ENCODE peak calls at places on chromosomes 5 and 9, in ten cellular contexts. One of them, this sample, is unnamed.
A peak's percentile ranks its signal among the peaks of the same experiment; 100 is the strongest.

GRCh38 chr5:135208555-135209494 is 174.8 kb upstream of the PITX1 start:
- DNase-seq in iPS-NIHi11: no peak
- DNase-seq in IMR-90: peak; percentile 98
- DNase-seq in activated CD4-positive, alpha-beta T cell treated with anti-CD3 and anti-CD28 coated beads, Interleukin-2, amount 10 ng/mL, durations not matched to agents 7 days and 5 days: no peak
- DNase-seq in upper lobe of left lung: no peak
- DNase-seq in activated CD8-positive, alpha-beta T cell treated with anti-CD3 and anti-CD28 coated beads, Interleukin-2, amount 10 ng/mL, durations not matched to agents 7 days and 5 days: no peak
- DNase-seq in cardiac septum: no peak
- DNase-seq in Calu3: peak; percentile 68
- DNase-seq in activated T-helper 1 cell treated with anti-CD3 and anti-CD28 coated beads, Interleukin-2, amount 50 U/mL, for 16 hours: no peak
- DNase-seq in activated effector memory CD4-positive, alpha-beta T cell treated with anti-CD3 and anti-CD28 coated beads, Interleukin-2, amount 50 U/mL, for 16 hours: peak; percentile 44
- DNase-seq in this sample: peak; percentile 38

GRCh38 chr9:615756-616155 is 225.7 kb upstream of the DMRT1 start:
- DNase-seq in iPS-NIHi11: no peak
- DNase-seq in IMR-90: no peak
- DNase-seq in activated CD4-positive, alpha-beta T cell treated with anti-CD3 and anti-CD28 coated beads, Interleukin-2, amount 10 ng/mL, durations not matched to agents 7 days and 5 days: no peak
- DNase-seq in upper lobe of left lung: no peak
- DNase-seq in activated CD8-positive, alpha-beta T cell treated with anti-CD3 and anti-CD28 coated beads, Interleukin-2, amount 10 ng/mL, durations not matched to agents 7 days and 5 days: no peak
- DNase-seq in cardiac septum: no peak
- DNase-seq in Calu3: no peak
- DNase-seq in activated T-helper 1 cell treated with anti-CD3 and anti-CD28 coated beads, Interleukin-2, amount 50 U/mL, for 16 hours: no peak
- DNase-seq in activated effector memory CD4-positive, alpha-beta T cell treated with anti-CD3 and anti-CD28 coated beads, Interleukin-2, amount 50 U/mL, for 16 hours: no peak
- DNase-seq in this sample: no peak

GRCh38 chr5:107893642-107894041 is 222.9 kb upstream of the EFNA5 start:
- DNase-seq in iPS-NIHi11: no peak
- DNase-seq in IMR-90: peak; percentile 32
- DNase-seq in activated CD4-positive, alpha-beta T cell treated with anti-CD3 and anti-CD28 coated beads, Interleukin-2, amount 10 ng/mL, durations not matched to agents 7 days and 5 days: no peak
- DNase-seq in upper lobe of left lung: no peak
- DNase-seq in activated CD8-positive, alpha-beta T cell treated with anti-CD3 and anti-CD28 coated beads, Interleukin-2, amount 10 ng/mL, durations not matched to agents 7 days and 5 days: no peak
- DNase-seq in cardiac septum: no peak
- DNase-seq in Calu3: peak; percentile 38
- DNase-seq in activated T-helper 1 cell treated with anti-CD3 and anti-CD28 coated beads, Interleukin-2, amount 50 U/mL, for 16 hours: no peak
- DNase-seq in activated effector memory CD4-positive, alpha-beta T cell treated with anti-CD3 and anti-CD28 coated beads, Interleukin-2, amount 50 U/mL, for 16 hours: no peak
- DNase-seq in this sample: peak; percentile 41

GRCh38 chr5:75640395-75640794 is 29.1 kb downstream of the ANKDD1B start:
- DNase-seq in iPS-NIHi11: no peak
- DNase-seq in IMR-90: peak; percentile 78
- DNase-seq in activated CD4-positive, alpha-beta T cell treated with anti-CD3 and anti-CD28 coated beads, Interleukin-2, amount 10 ng/mL, durations not matched to agents 7 days and 5 days: no peak
- DNase-seq in upper lobe of left lung: no peak
- DNase-seq in activated CD8-positive, alpha-beta T cell treated with anti-CD3 and anti-CD28 coated beads, Interleukin-2, amount 10 ng/mL, durations not matched to agents 7 days and 5 days: no peak
- DNase-seq in cardiac septum: no peak
- DNase-seq in Calu3: no peak
- DNase-seq in activated T-helper 1 cell treated with anti-CD3 and anti-CD28 coated beads, Interleukin-2, amount 50 U/mL, for 16 hours: no peak
- DNase-seq in activated effector memory CD4-positive, alpha-beta T cell treated with anti-CD3 and anti-CD28 coated beads, Interleukin-2, amount 50 U/mL, for 16 hours: no peak
- DNase-seq in this sample: no peak

GRCh38 chr9:87891754-87892153 is 9.1 kb downstream of the SPATA31E1 start:
- DNase-seq in iPS-NIHi11: no peak
- DNase-seq in IMR-90: peak; percentile 55
- DNase-seq in activated CD4-positive, alpha-beta T cell treated with anti-CD3 and anti-CD28 coated beads, Interleukin-2, amount 10 ng/mL, durations not matched to agents 7 days and 5 days: no peak
- DNase-seq in upper lobe of left lung: no peak
- DNase-seq in activated CD8-positive, alpha-beta T cell treated with anti-CD3 and anti-CD28 coated beads, Interleukin-2, amount 10 ng/mL, durations not matched to agents 7 days and 5 days: no peak
- DNase-seq in cardiac septum: no peak
- DNase-seq in Calu3: no peak
- DNase-seq in activated T-helper 1 cell treated with anti-CD3 and anti-CD28 coated beads, Interleukin-2, amount 50 U/mL, for 16 hours: no peak
- DNase-seq in activated effector memory CD4-positive, alpha-beta T cell treated with anti-CD3 and anti-CD28 coated beads, Interleukin-2, amount 50 U/mL, for 16 hours: no peak
- DNase-seq in this sample: no peak

GRCh38 chr5:115831163-115831768 is 10.1 kb downstream of the ATG12 start:
- DNase-seq in iPS-NIHi11: peak; percentile 53
- DNase-seq in IMR-90: peak; percentile 49
- DNase-seq in activated CD4-positive, alpha-beta T cell treated with anti-CD3 and anti-CD28 coated beads, Interleukin-2, amount 10 ng/mL, durations not matched to agents 7 days and 5 days: peak; percentile 41
- DNase-seq in upper lobe of left lung: no peak
- DNase-seq in activated CD8-positive, alpha-beta T cell treated with anti-CD3 and anti-CD28 coated beads, Interleukin-2, amount 10 ng/mL, durations not matched to agents 7 days and 5 days: peak; percentile 46
- DNase-seq in cardiac septum: no peak
- DNase-seq in Calu3: peak; percentile 46
- DNase-seq in activated T-helper 1 cell treated with anti-CD3 and anti-CD28 coated beads, Interleukin-2, amount 50 U/mL, for 16 hours: no peak
- DNase-seq in activated effector memory CD4-positive, alpha-beta T cell treated with anti-CD3 and anti-CD28 coated beads, Interleukin-2, amount 50 U/mL, for 16 hours: peak; percentile 69
- DNase-seq in this sample: peak; percentile 22

GRCh38 chr9:136798708-136799078 is 2.6 kb downstream of the CCDC183 start:
- DNase-seq in iPS-NIHi11: no peak
- DNase-seq in IMR-90: no peak
- DNase-seq in activated CD4-positive, alpha-beta T cell treated with anti-CD3 and anti-CD28 coated beads, Interleukin-2, amount 10 ng/mL, durations not matched to agents 7 days and 5 days: no peak
- DNase-seq in upper lobe of left lung: no peak
- DNase-seq in activated CD8-positive, alpha-beta T cell treated with anti-CD3 and anti-CD28 coated beads, Interleukin-2, amount 10 ng/mL, durations not matched to agents 7 days and 5 days: no peak
- DNase-seq in cardiac septum: no peak
- DNase-seq in Calu3: no peak
- DNase-seq in activated T-helper 1 cell treated with anti-CD3 and anti-CD28 coated beads, Interleukin-2, amount 50 U/mL, for 16 hours: no peak
- DNase-seq in activated effector memory CD4-positive, alpha-beta T cell treated with anti-CD3 and anti-CD28 coated beads, Interleukin-2, amount 50 U/mL, for 16 hours: no peak
- DNase-seq in this sample: no peak

GRCh38 chr9:133894377-133895321 is 97.5 kb downstream of the VAV2 start:
- DNase-seq in iPS-NIHi11: no peak
- DNase-seq in IMR-90: no peak
- DNase-seq in activated CD4-positive, alpha-beta T cell treated with anti-CD3 and anti-CD28 coated beads, Interleukin-2, amount 10 ng/mL, durations not matched to agents 7 days and 5 days: no peak
- DNase-seq in upper lobe of left lung: no peak
- DNase-seq in activated CD8-positive, alpha-beta T cell treated with anti-CD3 and anti-CD28 coated beads, Interleukin-2, amount 10 ng/mL, durations not matched to agents 7 days and 5 days: no peak
- DNase-seq in cardiac septum: no peak
- DNase-seq in Calu3: no peak
- DNase-seq in activated T-helper 1 cell treated with anti-CD3 and anti-CD28 coated beads, Interleukin-2, amount 50 U/mL, for 16 hours: no peak
- DNase-seq in activated effector memory CD4-positive, alpha-beta T cell treated with anti-CD3 and anti-CD28 coated beads, Interleukin-2, amount 50 U/mL, for 16 hours: no peak
- DNase-seq in this sample: no peak

GRCh38 chr5:72468606-72469005 is 38.6 kb downstream of the ZNF366 start:
- DNase-seq in iPS-NIHi11: no peak
- DNase-seq in IMR-90: no peak
- DNase-seq in activated CD4-positive, alpha-beta T cell treated with anti-CD3 and anti-CD28 coated beads, Interleukin-2, amount 10 ng/mL, durations not matched to agents 7 days and 5 days: no peak
- DNase-seq in upper lobe of left lung: no peak
- DNase-seq in activated CD8-positive, alpha-beta T cell treated with anti-CD3 and anti-CD28 coated beads, Interleukin-2, amount 10 ng/mL, durations not matched to agents 7 days and 5 days: no peak
- DNase-seq in cardiac septum: no peak
- DNase-seq in Calu3: no peak
- DNase-seq in activated T-helper 1 cell treated with anti-CD3 and anti-CD28 coated beads, Interleukin-2, amount 50 U/mL, for 16 hours: no peak
- DNase-seq in activated effector memory CD4-positive, alpha-beta T cell treated with anti-CD3 and anti-CD28 coated beads, Interleukin-2, amount 50 U/mL, for 16 hours: no peak
- DNase-seq in this sample: peak; percentile 84

GRCh38 chr9:118595719-118596305 is 773.4 kb downstream of the BRINP1 start:
- DNase-seq in iPS-NIHi11: peak; percentile 41
- DNase-seq in IMR-90: no peak
- DNase-seq in activated CD4-positive, alpha-beta T cell treated with anti-CD3 and anti-CD28 coated beads, Interleukin-2, amount 10 ng/mL, durations not matched to agents 7 days and 5 days: no peak
- DNase-seq in upper lobe of left lung: no peak
- DNase-seq in activated CD8-positive, alpha-beta T cell treated with anti-CD3 and anti-CD28 coated beads, Interleukin-2, amount 10 ng/mL, durations not matched to agents 7 days and 5 days: no peak
- DNase-seq in cardiac septum: no peak
- DNase-seq in Calu3: peak; percentile 0
- DNase-seq in activated T-helper 1 cell treated with anti-CD3 and anti-CD28 coated beads, Interleukin-2, amount 50 U/mL, for 16 hours: no peak
- DNase-seq in activated effector memory CD4-positive, alpha-beta T cell treated with anti-CD3 and anti-CD28 coated beads, Interleukin-2, amount 50 U/mL, for 16 hours: no peak
- DNase-seq in this sample: no peak

GRCh38 chr5:56816546-56817081 is 1.3 kb downstream of the MAP3K1 start:
- DNase-seq in iPS-NIHi11: peak; percentile 65
- DNase-seq in IMR-90: peak; percentile 54
- DNase-seq in activated CD4-positive, alpha-beta T cell treated with anti-CD3 and anti-CD28 coated beads, Interleukin-2, amount 10 ng/mL, durations not matched to agents 7 days and 5 days: peak; percentile 78
- DNase-seq in upper lobe of left lung: peak; percentile 92
- DNase-seq in activated CD8-positive, alpha-beta T cell treated with anti-CD3 and anti-CD28 coated beads, Interleukin-2, amount 10 ng/mL, durations not matched to agents 7 days and 5 days: peak; percentile 79
- DNase-seq in cardiac septum: peak; percentile 87
- DNase-seq in Calu3: peak; percentile 42
- DNase-seq in activated T-helper 1 cell treated with anti-CD3 and anti-CD28 coated beads, Interleukin-2, amount 50 U/mL, for 16 hours: peak; percentile 48
- DNase-seq in activated effector memory CD4-positive, alpha-beta T cell treated with anti-CD3 and anti-CD28 coated beads, Interleukin-2, amount 50 U/mL, for 16 hours: peak; percentile 87
- DNase-seq in this sample: peak; percentile 73

GRCh38 chr5:125276121-125276520 is 529.7 kb upstream of the ZNF608 start:
- DNase-seq in iPS-NIHi11: no peak
- DNase-seq in IMR-90: no peak
- DNase-seq in activated CD4-positive, alpha-beta T cell treated with anti-CD3 and anti-CD28 coated beads, Interleukin-2, amount 10 ng/mL, durations not matched to agents 7 days and 5 days: no peak
- DNase-seq in upper lobe of left lung: no peak
- DNase-seq in activated CD8-positive, alpha-beta T cell treated with anti-CD3 and anti-CD28 coated beads, Interleukin-2, amount 10 ng/mL, durations not matched to agents 7 days and 5 days: no peak
- DNase-seq in cardiac septum: no peak
- DNase-seq in Calu3: no peak
- DNase-seq in activated T-helper 1 cell treated with anti-CD3 and anti-CD28 coated beads, Interleukin-2, amount 50 U/mL, for 16 hours: no peak
- DNase-seq in activated effector memory CD4-positive, alpha-beta T cell treated with anti-CD3 and anti-CD28 coated beads, Interleukin-2, amount 50 U/mL, for 16 hours: no peak
- DNase-seq in this sample: no peak

GRCh38 chr9:78032599-78033457 is 1.2 kb upstream of the GNAQ start:
- DNase-seq in iPS-NIHi11: no peak
- DNase-seq in IMR-90: no peak
- DNase-seq in activated CD4-positive, alpha-beta T cell treated with anti-CD3 and anti-CD28 coated beads, Interleukin-2, amount 10 ng/mL, durations not matched to agents 7 days and 5 days: peak; percentile 29
- DNase-seq in upper lobe of left lung: no peak
- DNase-seq in activated CD8-positive, alpha-beta T cell treated with anti-CD3 and anti-CD28 coated beads, Interleukin-2, amount 10 ng/mL, durations not matched to agents 7 days and 5 days: no peak
- DNase-seq in cardiac septum: no peak
- DNase-seq in Calu3: no peak
- DNase-seq in activated T-helper 1 cell treated with anti-CD3 and anti-CD28 coated beads, Interleukin-2, amount 50 U/mL, for 16 hours: no peak
- DNase-seq in activated effector memory CD4-positive, alpha-beta T cell treated with anti-CD3 and anti-CD28 coated beads, Interleukin-2, amount 50 U/mL, for 16 hours: no peak
- DNase-seq in this sample: peak; percentile 61

GRCh38 chr5:99141534-99142135 is 212.8 kb upstream of the CHD1 start:
- DNase-seq in iPS-NIHi11: no peak
- DNase-seq in IMR-90: no peak
- DNase-seq in activated CD4-positive, alpha-beta T cell treated with anti-CD3 and anti-CD28 coated beads, Interleukin-2, amount 10 ng/mL, durations not matched to agents 7 days and 5 days: no peak
- DNase-seq in upper lobe of left lung: no peak
- DNase-seq in activated CD8-positive, alpha-beta T cell treated with anti-CD3 and anti-CD28 coated beads, Interleukin-2, amount 10 ng/mL, durations not matched to agents 7 days and 5 days: no peak
- DNase-seq in cardiac septum: no peak
- DNase-seq in Calu3: no peak
- DNase-seq in activated T-helper 1 cell treated with anti-CD3 and anti-CD28 coated beads, Interleukin-2, amount 50 U/mL, for 16 hours: no peak
- DNase-seq in activated effector memory CD4-positive, alpha-beta T cell treated with anti-CD3 and anti-CD28 coated beads, Interleukin-2, amount 50 U/mL, for 16 hours: no peak
- DNase-seq in this sample: no peak

GRCh38 chr5:23428705-23429104 is 78.7 kb upstream of the PRDM9 start:
- DNase-seq in iPS-NIHi11: no peak
- DNase-seq in IMR-90: no peak
- DNase-seq in activated CD4-positive, alpha-beta T cell treated with anti-CD3 and anti-CD28 coated beads, Interleukin-2, amount 10 ng/mL, durations not matched to agents 7 days and 5 days: no peak
- DNase-seq in upper lobe of left lung: no peak
- DNase-seq in activated CD8-positive, alpha-beta T cell treated with anti-CD3 and anti-CD28 coated beads, Interleukin-2, amount 10 ng/mL, durations not matched to agents 7 days and 5 days: no peak
- DNase-seq in cardiac septum: no peak
- DNase-seq in Calu3: no peak
- DNase-seq in activated T-helper 1 cell treated with anti-CD3 and anti-CD28 coated beads, Interleukin-2, amount 50 U/mL, for 16 hours: no peak
- DNase-seq in activated effector memory CD4-positive, alpha-beta T cell treated with anti-CD3 and anti-CD28 coated beads, Interleukin-2, amount 50 U/mL, for 16 hours: no peak
- DNase-seq in this sample: no peak

GRCh38 chr5:72767289-72768010 is 49.0 kb upstream of the TNPO1 start:
- DNase-seq in iPS-NIHi11: no peak
- DNase-seq in IMR-90: no peak
- DNase-seq in activated CD4-positive, alpha-beta T cell treated with anti-CD3 and anti-CD28 coated beads, Interleukin-2, amount 10 ng/mL, durations not matched to agents 7 days and 5 days: no peak
- DNase-seq in upper lobe of left lung: no peak
- DNase-seq in activated CD8-positive, alpha-beta T cell treated with anti-CD3 and anti-CD28 coated beads, Interleukin-2, amount 10 ng/mL, durations not matched to agents 7 days and 5 days: no peak
- DNase-seq in cardiac septum: no peak
- DNase-seq in Calu3: no peak
- DNase-seq in activated T-helper 1 cell treated with anti-CD3 and anti-CD28 coated beads, Interleukin-2, amount 50 U/mL, for 16 hours: no peak
- DNase-seq in activated effector memory CD4-positive, alpha-beta T cell treated with anti-CD3 and anti-CD28 coated beads, Interleukin-2, amount 50 U/mL, for 16 hours: no peak
- DNase-seq in this sample: no peak

GRCh38 chr5:142320851-142321560 is 3.8 kb downstream of the SPRY4 start:
- DNase-seq in iPS-NIHi11: no peak
- DNase-seq in IMR-90: peak; percentile 47
- DNase-seq in activated CD4-positive, alpha-beta T cell treated with anti-CD3 and anti-CD28 coated beads, Interleukin-2, amount 10 ng/mL, durations not matched to agents 7 days and 5 days: no peak
- DNase-seq in upper lobe of left lung: no peak
- DNase-seq in activated CD8-positive, alpha-beta T cell treated with anti-CD3 and anti-CD28 coated beads, Interleukin-2, amount 10 ng/mL, durations not matched to agents 7 days and 5 days: no peak
- DNase-seq in cardiac septum: peak; percentile 70
- DNase-seq in Calu3: no peak
- DNase-seq in activated T-helper 1 cell treated with anti-CD3 and anti-CD28 coated beads, Interleukin-2, amount 50 U/mL, for 16 hours: no peak
- DNase-seq in activated effector memory CD4-positive, alpha-beta T cell treated with anti-CD3 and anti-CD28 coated beads, Interleukin-2, amount 50 U/mL, for 16 hours: no peak
- DNase-seq in this sample: peak; percentile 14

GRCh38 chr5:55994502-55994997 is at the start of gene IL6ST:
- DNase-seq in iPS-NIHi11: peak; percentile 82
- DNase-seq in IMR-90: peak; percentile 93
- DNase-seq in activated CD4-positive, alpha-beta T cell treated with anti-CD3 and anti-CD28 coated beads, Interleukin-2, amount 10 ng/mL, durations not matched to agents 7 days and 5 days: peak; percentile 62
- DNase-seq in upper lobe of left lung: no peak
- DNase-seq in activated CD8-positive, alpha-beta T cell treated with anti-CD3 and anti-CD28 coated beads, Interleukin-2, amount 10 ng/mL, durations not matched to agents 7 days and 5 days: peak; percentile 65
- DNase-seq in cardiac septum: peak; percentile 86
- DNase-seq in Calu3: peak; percentile 67
- DNase-seq in activated T-helper 1 cell treated with anti-CD3 and anti-CD28 coated beads, Interleukin-2, amount 50 U/mL, for 16 hours: no peak
- DNase-seq in activated effector memory CD4-positive, alpha-beta T cell treated with anti-CD3 and anti-CD28 coated beads, Interleukin-2, amount 50 U/mL, for 16 hours: peak; percentile 81
- DNase-seq in this sample: no peak

GRCh38 chr5:39675676-39676075 is 250.9 kb upstream of the DAB2 start:
- DNase-seq in iPS-NIHi11: no peak
- DNase-seq in IMR-90: no peak
- DNase-seq in activated CD4-positive, alpha-beta T cell treated with anti-CD3 and anti-CD28 coated beads, Interleukin-2, amount 10 ng/mL, durations not matched to agents 7 days and 5 days: no peak
- DNase-seq in upper lobe of left lung: no peak
- DNase-seq in activated CD8-positive, alpha-beta T cell treated with anti-CD3 and anti-CD28 coated beads, Interleukin-2, amount 10 ng/mL, durations not matched to agents 7 days and 5 days: no peak
- DNase-seq in cardiac septum: no peak
- DNase-seq in Calu3: no peak
- DNase-seq in activated T-helper 1 cell treated with anti-CD3 and anti-CD28 coated beads, Interleukin-2, amount 50 U/mL, for 16 hours: no peak
- DNase-seq in activated effector memory CD4-positive, alpha-beta T cell treated with anti-CD3 and anti-CD28 coated beads, Interleukin-2, amount 50 U/mL, for 16 hours: no peak
- DNase-seq in this sample: no peak

GRCh38 chr9:127846451-127847154 is 7.9 kb downstream of the ENG start:
- DNase-seq in iPS-NIHi11: no peak
- DNase-seq in IMR-90: no peak
- DNase-seq in activated CD4-positive, alpha-beta T cell treated with anti-CD3 and anti-CD28 coated beads, Interleukin-2, amount 10 ng/mL, durations not matched to agents 7 days and 5 days: no peak
- DNase-seq in upper lobe of left lung: peak; percentile 82
- DNase-seq in activated CD8-positive, alpha-beta T cell treated with anti-CD3 and anti-CD28 coated beads, Interleukin-2, amount 10 ng/mL, durations not matched to agents 7 days and 5 days: no peak
- DNase-seq in cardiac septum: no peak
- DNase-seq in Calu3: no peak
- DNase-seq in activated T-helper 1 cell treated with anti-CD3 and anti-CD28 coated beads, Interleukin-2, amount 50 U/mL, for 16 hours: no peak
- DNase-seq in activated effector memory CD4-positive, alpha-beta T cell treated with anti-CD3 and anti-CD28 coated beads, Interleukin-2, amount 50 U/mL, for 16 hours: no peak
- DNase-seq in this sample: no peak

GRCh38 chr5:168239325-168239724 is 52.1 kb upstream of the WWC1 start:
- DNase-seq in iPS-NIHi11: peak; percentile 50
- DNase-seq in IMR-90: no peak
- DNase-seq in activated CD4-positive, alpha-beta T cell treated with anti-CD3 and anti-CD28 coated beads, Interleukin-2, amount 10 ng/mL, durations not matched to agents 7 days and 5 days: no peak
- DNase-seq in upper lobe of left lung: no peak
- DNase-seq in activated CD8-positive, alpha-beta T cell treated with anti-CD3 and anti-CD28 coated beads, Interleukin-2, amount 10 ng/mL, durations not matched to agents 7 days and 5 days: no peak
- DNase-seq in cardiac septum: no peak
- DNase-seq in Calu3: no peak
- DNase-seq in activated T-helper 1 cell treated with anti-CD3 and anti-CD28 coated beads, Interleukin-2, amount 50 U/mL, for 16 hours: no peak
- DNase-seq in activated effector memory CD4-positive, alpha-beta T cell treated with anti-CD3 and anti-CD28 coated beads, Interleukin-2, amount 50 U/mL, for 16 hours: no peak
- DNase-seq in this sample: no peak

GRCh38 chr5:19950897-19951296 is 37.1 kb downstream of the CDH18 start:
- DNase-seq in iPS-NIHi11: no peak
- DNase-seq in IMR-90: no peak
- DNase-seq in activated CD4-positive, alpha-beta T cell treated with anti-CD3 and anti-CD28 coated beads, Interleukin-2, amount 10 ng/mL, durations not matched to agents 7 days and 5 days: no peak
- DNase-seq in upper lobe of left lung: no peak
- DNase-seq in activated CD8-positive, alpha-beta T cell treated with anti-CD3 and anti-CD28 coated beads, Interleukin-2, amount 10 ng/mL, durations not matched to agents 7 days and 5 days: no peak
- DNase-seq in cardiac septum: no peak
- DNase-seq in Calu3: no peak
- DNase-seq in activated T-helper 1 cell treated with anti-CD3 and anti-CD28 coated beads, Interleukin-2, amount 50 U/mL, for 16 hours: no peak
- DNase-seq in activated effector memory CD4-positive, alpha-beta T cell treated with anti-CD3 and anti-CD28 coated beads, Interleukin-2, amount 50 U/mL, for 16 hours: no peak
- DNase-seq in this sample: no peak

GRCh38 chr9:126791406-126792230 is 13.2 kb upstream of the ZBTB43 start:
- DNase-seq in iPS-NIHi11: no peak
- DNase-seq in IMR-90: peak; percentile 76
- DNase-seq in activated CD4-positive, alpha-beta T cell treated with anti-CD3 and anti-CD28 coated beads, Interleukin-2, amount 10 ng/mL, durations not matched to agents 7 days and 5 days: no peak
- DNase-seq in upper lobe of left lung: no peak
- DNase-seq in activated CD8-positive, alpha-beta T cell treated with anti-CD3 and anti-CD28 coated beads, Interleukin-2, amount 10 ng/mL, durations not matched to agents 7 days and 5 days: no peak
- DNase-seq in cardiac septum: no peak
- DNase-seq in Calu3: no peak
- DNase-seq in activated T-helper 1 cell treated with anti-CD3 and anti-CD28 coated beads, Interleukin-2, amount 50 U/mL, for 16 hours: no peak
- DNase-seq in activated effector memory CD4-positive, alpha-beta T cell treated with anti-CD3 and anti-CD28 coated beads, Interleukin-2, amount 50 U/mL, for 16 hours: no peak
- DNase-seq in this sample: no peak

GRCh38 chr5:181158869-181159268 is 11.5 kb downstream of the OR2V2 start:
- DNase-seq in iPS-NIHi11: no peak
- DNase-seq in IMR-90: no peak
- DNase-seq in activated CD4-positive, alpha-beta T cell treated with anti-CD3 and anti-CD28 coated beads, Interleukin-2, amount 10 ng/mL, durations not matched to agents 7 days and 5 days: no peak
- DNase-seq in upper lobe of left lung: no peak
- DNase-seq in activated CD8-positive, alpha-beta T cell treated with anti-CD3 and anti-CD28 coated beads, Interleukin-2, amount 10 ng/mL, durations not matched to agents 7 days and 5 days: no peak
- DNase-seq in cardiac septum: no peak
- DNase-seq in Calu3: no peak
- DNase-seq in activated T-helper 1 cell treated with anti-CD3 and anti-CD28 coated beads, Interleukin-2, amount 50 U/mL, for 16 hours: no peak
- DNase-seq in activated effector memory CD4-positive, alpha-beta T cell treated with anti-CD3 and anti-CD28 coated beads, Interleukin-2, amount 50 U/mL, for 16 hours: no peak
- DNase-seq in this sample: no peak

GRCh38 chr5:66633754-66634153 is 37.6 kb downstream of the MAST4 start:
- DNase-seq in iPS-NIHi11: peak; percentile 29
- DNase-seq in IMR-90: no peak
- DNase-seq in activated CD4-positive, alpha-beta T cell treated with anti-CD3 and anti-CD28 coated beads, Interleukin-2, amount 10 ng/mL, durations not matched to agents 7 days and 5 days: no peak
- DNase-seq in upper lobe of left lung: no peak
- DNase-seq in activated CD8-positive, alpha-beta T cell treated with anti-CD3 and anti-CD28 coated beads, Interleukin-2, amount 10 ng/mL, durations not matched to agents 7 days and 5 days: no peak
- DNase-seq in cardiac septum: no peak
- DNase-seq in Calu3: no peak
- DNase-seq in activated T-helper 1 cell treated with anti-CD3 and anti-CD28 coated beads, Interleukin-2, amount 50 U/mL, for 16 hours: no peak
- DNase-seq in activated effector memory CD4-positive, alpha-beta T cell treated with anti-CD3 and anti-CD28 coated beads, Interleukin-2, amount 50 U/mL, for 16 hours: no peak
- DNase-seq in this sample: no peak

GRCh38 chr5:130066644-130067043 is 162.4 kb downstream of the CHSY3 start:
- DNase-seq in iPS-NIHi11: no peak
- DNase-seq in IMR-90: no peak
- DNase-seq in activated CD4-positive, alpha-beta T cell treated with anti-CD3 and anti-CD28 coated beads, Interleukin-2, amount 10 ng/mL, durations not matched to agents 7 days and 5 days: no peak
- DNase-seq in upper lobe of left lung: no peak
- DNase-seq in activated CD8-positive, alpha-beta T cell treated with anti-CD3 and anti-CD28 coated beads, Interleukin-2, amount 10 ng/mL, durations not matched to agents 7 days and 5 days: no peak
- DNase-seq in cardiac septum: no peak
- DNase-seq in Calu3: no peak
- DNase-seq in activated T-helper 1 cell treated with anti-CD3 and anti-CD28 coated beads, Interleukin-2, amount 50 U/mL, for 16 hours: no peak
- DNase-seq in activated effector memory CD4-positive, alpha-beta T cell treated with anti-CD3 and anti-CD28 coated beads, Interleukin-2, amount 50 U/mL, for 16 hours: no peak
- DNase-seq in this sample: no peak

GRCh38 chr5:154862766-154863165 is 4.3 kb downstream of the CNOT8 start:
- DNase-seq in iPS-NIHi11: no peak
- DNase-seq in IMR-90: no peak
- DNase-seq in activated CD4-positive, alpha-beta T cell treated with anti-CD3 and anti-CD28 coated beads, Interleukin-2, amount 10 ng/mL, durations not matched to agents 7 days and 5 days: no peak
- DNase-seq in upper lobe of left lung: no peak
- DNase-seq in activated CD8-positive, alpha-beta T cell treated with anti-CD3 and anti-CD28 coated beads, Interleukin-2, amount 10 ng/mL, durations not matched to agents 7 days and 5 days: no peak
- DNase-seq in cardiac septum: no peak
- DNase-seq in Calu3: no peak
- DNase-seq in activated T-helper 1 cell treated with anti-CD3 and anti-CD28 coated beads, Interleukin-2, amount 50 U/mL, for 16 hours: no peak
- DNase-seq in activated effector memory CD4-positive, alpha-beta T cell treated with anti-CD3 and anti-CD28 coated beads, Interleukin-2, amount 50 U/mL, for 16 hours: no peak
- DNase-seq in this sample: no peak

GRCh38 chr9:70020217-70020616 is 23.4 kb upstream of the MAMDC2 start:
- DNase-seq in iPS-NIHi11: no peak
- DNase-seq in IMR-90: no peak
- DNase-seq in activated CD4-positive, alpha-beta T cell treated with anti-CD3 and anti-CD28 coated beads, Interleukin-2, amount 10 ng/mL, durations not matched to agents 7 days and 5 days: no peak
- DNase-seq in upper lobe of left lung: no peak
- DNase-seq in activated CD8-positive, alpha-beta T cell treated with anti-CD3 and anti-CD28 coated beads, Interleukin-2, amount 10 ng/mL, durations not matched to agents 7 days and 5 days: no peak
- DNase-seq in cardiac septum: no peak
- DNase-seq in Calu3: no peak
- DNase-seq in activated T-helper 1 cell treated with anti-CD3 and anti-CD28 coated beads, Interleukin-2, amount 50 U/mL, for 16 hours: no peak
- DNase-seq in activated effector memory CD4-positive, alpha-beta T cell treated with anti-CD3 and anti-CD28 coated beads, Interleukin-2, amount 50 U/mL, for 16 hours: no peak
- DNase-seq in this sample: no peak

This sample was measured in OCI-M1.